ENCODE peak calls at places on chromosomes 3 and 15, in seven cellular contexts. F is H9, E is BJ, G is fibroblast of mammary gland, U is RWPE1, K is astrocyte of the spinal cord, D is spleen. R is an unnamed sample.

GRCh38 chr15:70035719-70036077 is 62.0 kb downstream of the TLE3 start:
- DNase-seq in E (no peak), U (no peak), F (no peak), K (no peak), G (no peak), D (peak; percentile 76), R (no peak)

GRCh38 chr3:70805044-70805732 is 492.8 kb upstream of the MDFIC2 start:
- DNase-seq in G (peak; percentile 79), K (peak; percentile 51), E (peak; percentile 18), D (no peak), F (no peak), U (no peak), R (no peak)

GRCh38 chr3:137343283-137343682 is 385.5 kb downstream of the IL20RB start:
- DNase-seq in U (no peak), G (no peak), K (no peak), D (no peak), F (no peak), E (no peak), R (no peak)

GRCh38 chr3:30180305-30181275 is 425.8 kb upstream of the TGFBR2 start:
- DNase-seq in U (no peak), D (no peak), K (no peak), F (no peak), E (no peak), G (peak; percentile 88), R (no peak)

GRCh38 chr3:142850395-142851023 is 38.4 kb downstream of the PCOLCE2 start:
- DNase-seq in D (no peak), G (peak; percentile 98), U (peak; percentile 50), E (peak; percentile 18), F (no peak), K (peak; percentile 95), R (no peak)

GRCh38 chr3:19596408-19596807 is 337.6 kb downstream of the EFHB start:
- DNase-seq in U (no peak), E (no peak), G (no peak), D (no peak), K (no peak), F (no peak), R (no peak)

GRCh38 chr3:90145094-90145810 is 1037.8 kb downstream of the EPHA3 start:
- DNase-seq in K (no peak), E (no peak), F (no peak), G (no peak), D (no peak), U (no peak), R (no peak)

GRCh38 chr15:99507016-99507731 is 58.6 kb upstream of the MEF2A start:
- DNase-seq in F (no peak), U (no peak), G (peak; percentile 42), K (peak; percentile 61), E (no peak), D (peak; percentile 70), R (no peak)

GRCh38 chr15:69225355-69226027 is 65.1 kb downstream of the GLCE start:
- DNase-seq in D (no peak), K (peak; percentile 58), F (no peak), G (peak; percentile 65), U (peak; percentile 13), E (peak; percentile 1), R (no peak)

GRCh38 chr15:45185069-45185779 is 2.5 kb downstream of the SHF start:
- DNase-seq in D (no peak), G (no peak), U (no peak), E (no peak), K (no peak), F (no peak), R (no peak)

GRCh38 chr15:45187578-45187893 is 230 bp downstream of the SHF start:
- DNase-seq in D (no peak), G (no peak), U (no peak), F (no peak), K (no peak), E (no peak), R (no peak)

GRCh38 chr15:45184562-45185041 is 3.2 kb downstream of the SHF start:
- DNase-seq in G (no peak), K (no peak), U (no peak), D (peak; percentile 72), F (no peak), E (no peak), R (no peak)

GRCh38 chr15:45186771-45187577 is 792 bp downstream of the SHF start:
- DNase-seq in D (peak; percentile 85), G (no peak), F (peak; percentile 47), K (no peak), U (no peak), E (no peak), R (no peak)

DNA sequence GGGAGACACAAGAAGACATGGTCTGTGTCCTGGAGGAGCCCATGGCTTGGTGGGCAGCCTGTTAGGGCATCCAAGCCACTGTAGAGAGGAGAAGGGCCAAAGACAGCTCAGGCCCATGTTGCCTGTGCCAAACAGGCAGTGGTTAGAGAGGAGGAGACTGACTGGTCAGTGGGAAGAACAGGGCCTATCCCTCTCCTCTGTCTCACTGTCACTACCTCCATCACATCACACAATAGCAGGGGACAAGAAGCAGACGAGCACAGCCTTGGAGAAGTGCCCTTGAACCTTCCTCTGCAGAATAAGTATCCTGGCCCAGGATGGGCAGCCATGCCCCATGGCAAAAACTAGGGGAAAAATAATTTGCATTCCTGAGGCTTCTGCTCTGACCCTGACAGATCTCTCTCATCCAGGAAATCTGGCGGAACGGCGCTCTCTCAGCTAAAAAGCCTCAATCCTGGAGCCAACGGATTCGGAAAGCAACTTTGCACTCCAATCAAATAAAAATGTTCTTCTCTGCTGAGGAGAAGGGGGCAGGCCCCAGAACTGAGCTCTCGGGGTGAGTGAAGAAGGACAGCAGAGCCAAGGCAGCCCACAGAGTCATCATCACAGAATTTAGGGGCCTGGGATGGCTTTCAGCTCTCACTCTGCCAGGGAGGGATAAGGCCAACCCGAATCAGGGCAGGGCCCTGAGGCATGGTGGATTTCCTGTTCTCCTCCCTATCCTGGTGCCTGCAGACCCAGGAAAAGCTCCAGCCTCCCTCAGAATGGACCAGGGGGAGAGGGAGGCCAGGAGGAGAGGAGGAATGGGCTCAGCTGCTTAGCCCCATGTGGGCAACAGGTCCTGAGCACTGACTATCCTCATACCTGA is 1.6 kb downstream of the SHF start:
- DNase-seq in E (no peak), K (no peak), U (no peak), G (no peak), D (peak; percentile 33), F (no peak), R (no peak)
- TF ChIP-seq CTCF in E (no peak), K (no peak), U (no peak), G (no peak), D (no peak), F (no peak), R (no peak)

GRCh38 chr15:59616390-59616789 is 4.8 kb downstream of the GCNT3 start:
- DNase-seq in E (no peak), D (no peak), F (no peak), G (no peak), K (no peak), U (no peak), R (no peak)

DNA sequence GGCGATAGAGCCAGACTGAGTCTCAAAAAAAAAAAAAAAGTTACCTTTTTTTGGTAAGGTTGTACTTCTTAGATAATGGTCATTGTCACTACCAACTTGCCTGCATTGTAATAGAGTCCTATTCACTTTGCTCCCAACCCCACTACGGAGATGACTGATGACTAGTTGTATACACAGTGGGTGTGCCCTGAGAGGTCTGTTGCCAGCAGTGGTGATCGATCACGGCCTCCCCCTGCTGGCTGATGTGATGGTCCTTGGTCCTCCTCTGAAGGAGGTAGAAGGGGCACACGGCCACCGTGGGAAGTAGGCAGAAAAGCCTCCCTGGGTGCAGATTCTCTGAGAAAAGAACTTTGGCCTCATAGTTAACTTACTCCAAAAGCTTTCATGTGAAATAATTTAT is 10.7 kb downstream of the GCNT3 start:
- DNase-seq in E (no peak), D (peak; percentile 79), F (peak; percentile 75), G (peak; percentile 63), U (peak; percentile 92), K (peak; percentile 36), R (no peak)
- TF ChIP-seq CTCF in E (peak; percentile 44), D (no peak), F (peak; percentile 73), G (peak; percentile 55), U (peak; percentile 15), K (peak; percentile 57), R (peak; percentile 53)

GRCh38 chr3:86965180-86965579 is 25.8 kb downstream of the VGLL3 start:
- DNase-seq in D (no peak), G (no peak), E (no peak), F (no peak), U (no peak), K (no peak), R (no peak)

GRCh38 chr3:86967062-86967461 is 23.9 kb downstream of the VGLL3 start:
- DNase-seq in K (no peak), U (no peak), E (no peak), G (no peak), F (no peak), D (no peak), R (no peak)

GRCh38 chr3:86968224-86968932 is 22.6 kb downstream of the VGLL3 start:
- DNase-seq in D (no peak), F (no peak), K (no peak), G (no peak), U (no peak), E (no peak), R (no peak)

GRCh38 chr3:86973440-86973839 is 17.5 kb downstream of the VGLL3 start:
- DNase-seq in U (peak; percentile 30), K (peak; percentile 91), G (peak; percentile 99), D (no peak), F (no peak), E (no peak), R (no peak)

GRCh38 chr3:86969500-86970189 is 21.3 kb downstream of the VGLL3 start:
- DNase-seq in E (no peak), D (no peak), G (peak; percentile 74), U (no peak), K (peak; percentile 48), F (peak; percentile 51), R (no peak)
- TF ChIP-seq CTCF in E (peak; percentile 60), D (no peak), G (peak; percentile 84), U (peak; percentile 24), K (peak; percentile 75), F (peak; percentile 89), R (peak; percentile 46)

DNA sequence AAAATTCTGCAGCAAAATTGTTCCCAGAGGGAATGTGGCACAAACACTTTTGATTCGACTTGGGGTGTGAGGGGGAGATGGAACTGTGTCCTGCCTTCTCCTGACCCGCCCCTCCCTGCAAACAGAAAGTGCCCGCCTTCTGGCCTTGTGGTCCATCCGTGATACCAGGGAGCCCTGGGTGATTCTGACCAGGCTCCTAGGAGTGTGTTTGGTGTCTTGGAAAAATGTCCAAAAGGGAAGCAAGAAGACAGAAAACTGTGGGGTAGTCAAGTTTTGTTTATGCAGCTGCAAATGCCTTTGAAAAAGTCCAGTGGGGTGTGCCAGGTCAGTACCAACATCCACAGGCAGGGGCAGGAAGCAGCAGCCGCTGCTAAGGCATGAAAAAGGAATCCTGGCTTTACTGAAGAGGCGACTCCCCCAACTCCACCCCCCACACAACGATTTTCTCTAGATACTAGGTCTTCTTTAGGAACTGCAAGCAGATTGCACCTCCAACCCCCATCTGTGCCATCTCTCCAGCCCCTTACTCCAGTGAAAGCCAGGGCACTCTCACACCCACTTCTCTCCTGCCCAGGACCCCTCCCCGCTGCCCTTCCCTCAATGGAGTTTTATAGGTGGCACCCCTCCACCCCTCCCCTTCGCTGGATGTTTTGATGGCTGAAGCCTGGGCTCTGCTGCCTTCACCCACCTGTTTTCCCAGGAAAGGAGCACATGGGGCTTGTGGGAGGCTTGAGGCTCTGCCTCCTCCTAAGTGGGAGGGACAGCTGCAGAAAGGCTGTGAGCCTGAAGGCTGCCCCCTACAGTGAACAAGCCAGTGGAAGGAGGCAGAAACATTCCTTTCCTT is 82.4 kb upstream of the HERC1 start:
- DNase-seq in G (no peak), K (peak; percentile 53), D (peak; percentile 61), F (peak; percentile 80), U (no peak), E (no peak), R (no peak)
- TF ChIP-seq CTCF in G (peak; percentile 36), K (peak; percentile 61), D (no peak), F (peak; percentile 49), U (no peak), E (peak; percentile 62), R (no peak)

GRCh38 chr15:86139828-86140227 is 60.2 kb downstream of the AGBL1 start:
- DNase-seq in G (no peak), E (no peak), K (no peak), F (peak; percentile 73), D (no peak), U (no peak), R (no peak)
- TF ChIP-seq CTCF in G (no peak), E (no peak), K (peak; percentile 19), F (peak; percentile 84), D (no peak), U (peak; percentile 43), R (no peak)